ENCODE peak calls at places on chromosomes 4 and X, in six cellular contexts. X, A, H, D, G and Z are unnamed samples.

GRCh38 chr4:2270341-2271165 is 8.6 kb upstream of the MXD4 start:
- DNase-seq in X (no peak), A (no peak), H (no peak), D (no peak), G (no peak), Z (no peak)

GRCh38 chr4:186765673-186766546 is 42.3 kb upstream of the FAT1 start:
- DNase-seq in X (no peak), A (no peak), H (no peak), D (no peak), G (no peak), Z (no peak)

GRCh38 chr4:173420324-173420752 is 21.4 kb upstream of the SCRG1 start:
- DNase-seq in X (peak), A (no peak), H (peak), D (no peak), G (peak), Z (peak)

GRCh38 chr4:5409980-5410618 is 298.3 kb downstream of the EVC2 start:
- DNase-seq in X (no peak), A (no peak), H (no peak), D (no peak), G (no peak), Z (peak)

GRCh38 chr4:185911556-185912064 is 99.6 kb upstream of the SORBS2 start:
- DNase-seq in X (no peak), A (no peak), H (peak), D (no peak), G (peak), Z (peak)

GRCh38 chrX:103918584-103919335 is 43.7 kb upstream of the TMSB15B start:
- DNase-seq in X (peak), A (peak), H (peak), D (peak), G (peak), Z (peak)

GRCh38 chr4:1751155-1751918 is 30.0 kb downstream of the TACC3 start:
- DNase-seq in X (no peak), A (no peak), H (no peak), D (no peak), G (no peak), Z (no peak)

GRCh38 chr4:11904117-11904535 is 475.4 kb upstream of the HS3ST1 start:
- DNase-seq in X (no peak), A (no peak), H (no peak), D (no peak), G (no peak), Z (no peak)

GRCh38 chr4:7417639-7418038 is 17.1 kb downstream of the PSAPL1 start:
- DNase-seq in X (no peak), A (no peak), H (no peak), D (no peak), G (no peak), Z (no peak)

GRCh38 chrX:110168585-110168984 is 149.3 kb downstream of the AMMECR1 start:
- DNase-seq in X (no peak), A (no peak), H (peak), D (no peak), G (no peak), Z (no peak)

GRCh38 chr4:55175779-55176231 is 50.4 kb upstream of the KDR start:
- DNase-seq in X (no peak), A (no peak), H (peak), D (no peak), G (peak), Z (no peak)